ENCODE peak calls at places on chromosome 20, in five cellular contexts. D, J, F, G and E are unnamed samples.

GRCh38 chr20:53070714-53071392 is 98.7 kb downstream of the TSHZ2 start:
- DNase-seq in D (no peak), J (no peak), F (no peak), G (peak; percentile 28), E (no peak)

GRCh38 chr20:15195378-15195777 is 858.0 kb upstream of the FLRT3 start:
- DNase-seq in D (no peak), J (no peak), F (no peak), G (no peak), E (no peak)

GRCh38 chr20:42747765-42748411 is 441.8 kb downstream of the PTPRT start:
- DNase-seq in D (no peak), J (no peak), F (no peak), G (no peak), E (no peak)

GRCh38 chr20:57991211-57991841 is 237.1 kb downstream of the ANKRD60 start:
- DNase-seq in D (peak; percentile 34), J (no peak), F (no peak), G (no peak), E (no peak)

GRCh38 chr20:62475027-62475818 is 572 bp downstream of the GATA5 start:
- DNase-seq in D (no peak), J (no peak), F (no peak), G (no peak), E (no peak)

GRCh38 chr20:51749674-51750036 is 18.5 kb downstream of the ATP9A start:
- DNase-seq in D (no peak), J (no peak), F (no peak), G (no peak), E (no peak)

GRCh38 chr20:18477218-18477617 is 10.0 kb downstream of the POLR3F start:
- DNase-seq in D (no peak), J (no peak), F (no peak), G (peak; percentile 30), E (no peak)

GRCh38 chr20:64036346-64037198 is 590 bp downstream of the C20orf204 start:
- DNase-seq in D (no peak), J (no peak), F (no peak), G (peak; percentile 75), E (no peak)

GRCh38 chr20:37955511-37955910 is 52.6 kb downstream of the VSTM2L start:
- DNase-seq in D (no peak), J (peak; percentile 13), F (no peak), G (no peak), E (no peak)

GRCh38 chr20:44610313-44610965 is 28.1 kb downstream of the PKIG start:
- DNase-seq in D (no peak), J (no peak), F (no peak), G (no peak), E (peak; percentile 54)

GRCh38 chr20:47189060-47189459 is 167.4 kb downstream of the ZMYND8 start:
- DNase-seq in D (no peak), J (no peak), F (no peak), G (no peak), E (no peak)

GRCh38 chr20:47188540-47188939 is 168.0 kb downstream of the ZMYND8 start:
- DNase-seq in D (no peak), J (no peak), F (no peak), G (no peak), E (no peak)

GRCh38 chr20:47187450-47188195 is 168.9 kb downstream of the ZMYND8 start:
- DNase-seq in D (no peak), J (no peak), F (no peak), G (no peak), E (no peak)

GRCh38 chr20:47195573-47195972 is 160.9 kb downstream of the ZMYND8 start:
- DNase-seq in D (no peak), J (no peak), F (no peak), G (no peak), E (no peak)

GRCh38 chr20:47191074-47191673 is 165.3 kb downstream of the ZMYND8 start:
- DNase-seq in D (no peak), J (no peak), F (no peak), G (no peak), E (no peak)
- H3K27ac ChIP-seq in D (no peak overlapping the region), J (no peak overlapping the region), F (no peak overlapping the region), G (no peak overlapping the region), E (no peak overlapping the region)

GRCh38 chr20:49792611-49793010 is 20.0 kb upstream of the SLC9A8 start:
- DNase-seq in D (no peak), J (no peak), F (no peak), G (no peak), E (no peak)

GRCh38 chr20:49792006-49792405 is 20.6 kb upstream of the SLC9A8 start:
- DNase-seq in D (no peak), J (no peak), F (no peak), G (no peak), E (no peak)

GRCh38 chr20:49791165-49791564 is 21.5 kb upstream of the SLC9A8 start:
- DNase-seq in D (no peak), J (no peak), F (no peak), G (no peak), E (no peak)

GRCh38 chr20:49787371-49788357 is 25.0 kb upstream of the SLC9A8 start:
- DNase-seq in D (no peak), J (no peak), F (no peak), G (no peak), E (no peak)

GRCh38 chr20:49790077-49790798 is 22.4 kb upstream of the SLC9A8 start:
- DNase-seq in D (no peak), J (no peak), F (no peak), G (peak; percentile 49), E (no peak)
- TF ChIP-seq POLR2AphosphoS5 in D (no peak), J (no peak), F (no peak), G (no peak), E (no peak)

GRCh38 chr20:5040345-5040744 is 39.0 kb upstream of the SLC23A2 start:
- DNase-seq in D (no peak), J (no peak), F (no peak), G (no peak), E (no peak)

GRCh38 chr20:5044075-5044620 is 42.8 kb upstream of the SLC23A2 start:
- DNase-seq in D (no peak), J (no peak), F (no peak), G (no peak), E (no peak)

GRCh38 chr20:5039255-5039657 is 37.9 kb upstream of the SLC23A2 start:
- DNase-seq in D (no peak), J (no peak), F (no peak), G (no peak), E (no peak)

GRCh38 chr20:5039889-5040288 is 38.6 kb upstream of the SLC23A2 start:
- DNase-seq in D (no peak), J (no peak), F (no peak), G (no peak), E (no peak)

DNA sequence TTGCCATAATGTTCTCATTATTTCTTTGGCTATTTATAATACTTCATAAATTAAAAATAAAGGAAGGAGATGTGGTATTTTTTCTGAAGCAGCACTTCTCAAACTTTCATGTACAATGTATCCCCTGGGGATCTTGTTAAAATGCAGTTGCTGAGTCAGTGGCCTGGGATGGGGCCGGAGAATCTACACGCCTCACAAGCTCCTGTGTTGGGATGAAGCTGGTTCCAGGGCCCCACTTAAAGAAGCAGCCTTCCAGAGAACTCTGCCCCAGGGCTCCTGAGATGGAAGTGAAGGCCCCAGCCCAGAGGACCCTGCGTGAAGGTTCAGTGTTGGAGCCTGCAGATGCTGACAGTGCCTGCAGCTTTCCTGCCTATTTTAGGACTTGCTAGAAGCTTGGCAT is 40.1 kb upstream of the SLC23A2 start:
- DNase-seq in D (no peak), J (no peak), F (no peak), G (no peak), E (no peak)
- TF ChIP-seq EP300 in D (no peak), J (no peak), F (no peak), G (no peak), E (no peak)

DNA sequence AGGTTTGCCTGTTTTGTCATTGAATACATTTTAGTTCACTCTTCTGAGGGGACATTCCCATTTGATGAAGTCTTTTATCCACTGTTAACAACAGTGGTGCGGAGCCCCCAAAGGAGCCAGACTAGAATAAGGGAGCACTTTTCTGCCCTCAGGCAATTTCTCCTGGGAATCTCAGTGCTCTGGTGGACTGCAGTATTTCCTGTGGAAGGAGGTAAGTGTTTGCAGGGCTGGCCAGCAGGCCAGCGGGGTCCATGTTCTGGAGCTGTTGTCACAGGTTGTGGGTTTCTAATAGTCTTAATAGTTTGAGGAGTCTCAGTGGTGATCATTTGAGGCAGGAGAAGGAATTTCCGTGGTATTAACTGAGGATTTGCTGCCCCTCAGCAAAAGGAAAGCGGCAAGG is 83.5 kb downstream of the ASXL1 start:
- DNase-seq in D (no peak), J (no peak), F (no peak), G (no peak), E (peak; percentile 11)
- H3K27ac ChIP-seq in D (no peak overlapping the region), J (no peak overlapping the region), F (no peak overlapping the region), G (no peak overlapping the region), E (no peak overlapping the region)

GRCh38 chr20:45950330-45950646 is 15.8 kb downstream of the PCIF1 start:
- DNase-seq in D (no peak), J (no peak), F (no peak), G (no peak), E (no peak)
- TF ChIP-seq POLR2AphosphoS5 in D (no peak), J (no peak), F (no peak), G (no peak), E (no peak)

DNA sequence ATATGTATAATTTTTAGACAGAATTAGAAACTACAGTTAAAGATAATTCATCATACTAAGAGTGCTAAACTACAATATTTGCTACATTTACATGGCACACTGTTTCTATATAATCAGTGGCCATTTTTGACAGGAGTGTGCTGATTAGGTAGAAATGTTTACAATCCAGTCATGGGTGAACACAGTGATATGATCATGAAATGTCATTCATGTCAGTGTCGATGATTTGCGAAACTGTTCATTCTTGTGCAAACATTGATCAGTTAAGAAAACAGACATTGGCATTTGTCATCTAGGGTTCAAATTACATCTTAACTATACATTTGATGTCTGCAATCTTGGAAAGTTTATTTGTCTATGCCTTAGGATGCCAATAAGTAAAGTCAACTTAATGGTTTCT is 474.9 kb downstream of the DOK5 start:
- DNase-seq in D (no peak), J (no peak), F (no peak), G (no peak), E (no peak)
- TF ChIP-seq EP300 in D (no peak), J (no peak), F (no peak), G (no peak), E (no peak)

GRCh38 chr20:10067305-10067704 is 32.5 kb downstream of the ANKEF1 start:
- DNase-seq in D (no peak), J (no peak), F (no peak), G (no peak), E (no peak)
- H3K27ac ChIP-seq in D (no peak overlapping the region), J (no peak overlapping the region), F (no peak overlapping the region), G (no peak overlapping the region), E (no peak overlapping the region)